ENCODE peak calls at places on chromosomes 3 and 15, in ten cellular contexts. E, R, Q, C, Y, D, W, P, I and X are unnamed samples.

GRCh38 chr3:133949438-133949837 is 53.8 kb upstream of the RAB6B start:
- DNase-seq in E (no peak), R (peak; percentile 22), Q (no peak), C (no peak), Y (no peak), D (peak; percentile 29), W (no peak), P (no peak), I (no peak), X (no peak)

GRCh38 chr3:136735103-136735502 is 17.1 kb downstream of the STAG1 start:
- DNase-seq in E (no peak), R (no peak), Q (no peak), C (no peak), Y (no peak), D (no peak), W (no peak), P (no peak), I (no peak), X (no peak)

GRCh38 chr3:132854856-132855535 is 132.8 kb upstream of the NPHP3 start:
- DNase-seq in E (no peak), R (no peak), Q (no peak), C (no peak), Y (no peak), D (no peak), W (no peak), P (no peak), I (no peak), X (no peak)

GRCh38 chr3:179961081-179962078 is 75.4 kb downstream of the PEX5L start:
- DNase-seq in E (no peak), R (no peak), Q (no peak), C (peak; percentile 82), Y (no peak), D (no peak), W (no peak), P (no peak), I (no peak), X (no peak)

GRCh38 chr15:32669870-32670623 is 28.5 kb downstream of the SCG5 start:
- DNase-seq in E (no peak), R (no peak), Q (peak; percentile 23), C (no peak), Y (peak; percentile 69), D (peak; percentile 45), W (peak; percentile 29), P (no peak), I (no peak), X (no peak)

GRCh38 chr3:107574650-107575049 is 51.9 kb downstream of the BBX start:
- DNase-seq in E (peak; percentile 36), R (no peak), Q (peak; percentile 26), C (peak; percentile 36), Y (peak; percentile 24), D (peak; percentile 51), W (no peak), P (no peak), I (no peak), X (peak; percentile 9)

GRCh38 chr3:157263027-157263426 is 103.1 kb upstream of the CCNL1 start:
- DNase-seq in E (no peak), R (no peak), Q (no peak), C (no peak), Y (no peak), D (no peak), W (no peak), P (no peak), I (no peak), X (no peak)

GRCh38 chr3:115052906-115053305 is 94.2 kb downstream of the ZBTB20 start:
- DNase-seq in E (no peak), R (no peak), Q (no peak), C (no peak), Y (no peak), D (no peak), W (no peak), P (no peak), I (no peak), X (no peak)

GRCh38 chr3:121989943-121990342 is 32.1 kb downstream of the ILDR1 start:
- DNase-seq in E (no peak), R (no peak), Q (peak; percentile 47), C (peak; percentile 65), Y (no peak), D (no peak), W (no peak), P (no peak), I (no peak), X (no peak)

GRCh38 chr3:100076544-100077529 is 37.5 kb downstream of the FILIP1L start:
- DNase-seq in E (no peak), R (no peak), Q (peak; percentile 18), C (no peak), Y (no peak), D (no peak), W (no peak), P (no peak), I (no peak), X (no peak)

GRCh38 chr15:93302080-93302765 is 213.2 kb upstream of the RGMA start:
- DNase-seq in E (no peak), R (no peak), Q (no peak), C (no peak), Y (no peak), D (no peak), W (no peak), P (no peak), I (peak; percentile 22), X (no peak)

GRCh38 chr15:62165029-62165792 is at the start of gene C2CD4B:
- DNase-seq in E (no peak), R (peak; percentile 81), Q (peak; percentile 59), C (no peak), Y (peak; percentile 12), D (no peak), W (peak; percentile 71), P (peak; percentile 82), I (peak; percentile 95), X (no peak)

GRCh38 chr15:96365781-96366525 is 35.5 kb downstream of the NR2F2 start:
- DNase-seq in E (no peak), R (no peak), Q (no peak), C (no peak), Y (no peak), D (no peak), W (no peak), P (no peak), I (no peak), X (no peak)

GRCh38 chr15:60661075-60661645 is 182.2 kb upstream of the ICE2 start:
- DNase-seq in E (no peak), R (no peak), Q (no peak), C (no peak), Y (no peak), D (no peak), W (no peak), P (no peak), I (no peak), X (peak; percentile 7)

GRCh38 chr3:25830373-25831305 is 40.7 kb downstream of the OXSM start:
- DNase-seq in E (no peak), R (no peak), Q (peak; percentile 18), C (peak; percentile 44), Y (no peak), D (no peak), W (no peak), P (no peak), I (no peak), X (no peak)
- H3K27ac ChIP-seq in E (peak overlapping the region; percentile 49), R (no peak overlapping the region), Q (peak overlapping the region; percentile 59), C (peak overlapping the region; percentile 81), Y (no peak overlapping the region), D (no peak overlapping the region), W (no peak overlapping the region), P (no peak overlapping the region), I (no peak overlapping the region), X (no peak overlapping the region)

GRCh38 chr15:68228971-68229385 is 550 bp downstream of the CLN6 start:
- DNase-seq in E (no peak), R (no peak), Q (peak; percentile 15), C (peak; percentile 54), Y (no peak), D (peak; percentile 9), W (no peak), P (no peak), I (no peak), X (no peak)
- H3K4me1 ChIP-seq in E (peaks cover 36% of the 10 kb centered on the region), R (peaks cover 32% of the 10 kb centered on the region), Q (peaks cover 46% of the 10 kb centered on the region), C (peaks cover 55% of the 10 kb centered on the region), Y (peaks cover 13% of the 10 kb centered on the region), D (peaks cover 8% of the 10 kb centered on the region), W (peaks cover 21% of the 10 kb centered on the region), P (peaks cover 5% of the 10 kb centered on the region), I (peaks cover 19% of the 10 kb centered on the region), X (peaks cover 3% of the 10 kb centered on the region)

DNA sequence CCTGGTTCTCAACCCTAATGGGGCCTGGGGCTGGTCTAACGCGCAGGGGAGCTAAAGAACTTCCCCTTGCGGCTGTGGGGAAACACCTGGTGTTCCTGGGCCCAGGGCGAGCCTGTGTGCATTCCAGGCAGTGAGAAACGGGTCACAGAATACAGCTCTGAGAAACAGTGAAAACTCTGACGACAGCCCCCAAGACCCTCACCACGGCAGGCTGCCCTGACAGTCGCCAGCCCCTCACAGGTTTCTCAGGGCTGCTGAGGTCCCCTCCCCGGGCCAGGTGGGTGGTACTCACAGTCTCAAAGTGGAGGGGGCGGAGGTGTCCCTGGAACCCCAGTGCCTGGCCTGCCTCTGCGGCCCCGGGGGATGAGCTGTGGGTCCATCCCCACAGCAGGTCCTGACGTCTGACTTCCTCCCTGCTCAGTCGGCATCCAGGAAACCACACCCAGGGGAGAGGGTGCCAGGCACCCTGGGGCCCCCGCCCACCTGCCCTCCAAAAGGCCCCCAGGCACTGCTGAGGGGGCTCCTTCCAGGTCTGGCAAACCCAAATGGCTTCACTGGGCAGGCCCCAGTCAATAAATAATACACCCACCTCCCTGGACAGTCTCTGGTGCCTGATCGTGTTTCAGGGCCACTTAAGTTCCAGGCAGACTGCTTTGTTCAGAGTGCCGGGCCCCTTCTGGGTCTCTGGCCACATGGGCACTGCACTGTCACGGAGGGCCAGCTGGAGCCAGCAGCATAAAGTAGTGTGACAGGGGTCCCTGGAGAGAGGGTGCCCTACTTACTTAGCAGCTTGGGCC is 57.7 kb downstream of the IQSEC1 start:
- DNase-seq in E (peak; percentile 69), R (peak; percentile 94), Q (no peak), C (peak; percentile 85), Y (no peak), D (no peak), W (peak; percentile 65), P (no peak), I (no peak), X (no peak)
- H3K27ac ChIP-seq in E (peak overlapping the region; percentile 94), R (peak overlapping the region; percentile 97), Q (no peak overlapping the region), C (peak overlapping the region; percentile 97), Y (no peak overlapping the region), D (no peak overlapping the region), W (peak overlapping the region; percentile 82), P (peak overlapping the region; percentile 81), I (no peak overlapping the region), X (no peak overlapping the region)

GRCh38 chr3:128801779-128802369 is 75.9 kb downstream of the RAB7A start:
- DNase-seq in E (no peak), R (no peak), Q (no peak), C (no peak), Y (no peak), D (no peak), W (peak; percentile 64), P (no peak), I (no peak), X (no peak)

GRCh38 chr3:128805771-128806170 is 73.6 kb upstream of the ACAD9 start:
- DNase-seq in E (no peak), R (no peak), Q (no peak), C (no peak), Y (peak; percentile 65), D (peak; percentile 65), W (no peak), P (no peak), I (no peak), X (peak; percentile 42)

GRCh38 chr3:128804817-128805166 is 74.6 kb upstream of the ACAD9 start:
- DNase-seq in E (no peak), R (no peak), Q (no peak), C (no peak), Y (no peak), D (no peak), W (no peak), P (no peak), I (no peak), X (no peak)

GRCh38 chr3:128803307-128803706 is 76.1 kb upstream of the ACAD9 start:
- DNase-seq in E (no peak), R (no peak), Q (no peak), C (no peak), Y (no peak), D (no peak), W (no peak), P (no peak), I (no peak), X (no peak)

GRCh38 chr3:128804017-128804816 is 75.2 kb upstream of the ACAD9 start:
- DNase-seq in E (peak; percentile 89), R (no peak), Q (no peak), C (peak; percentile 85), Y (no peak), D (peak; percentile 60), W (no peak), P (no peak), I (no peak), X (no peak)
- H3K4me1 ChIP-seq in E (peaks cover 32% of the 10 kb centered on the region), R (peaks cover 40% of the 10 kb centered on the region), Q (no peaks in the 10 kb centered on the region), C (peaks cover 27% of the 10 kb centered on the region), Y (peaks cover 36% of the 10 kb centered on the region), D (peaks cover 10% of the 10 kb centered on the region), W (peaks cover 92% of the 10 kb centered on the region), P (peaks cover 11% of the 10 kb centered on the region), I (no peaks in the 10 kb centered on the region), X (peaks cover 24% of the 10 kb centered on the region)